ENCODE peak calls at places on chromosomes 11 and 22, in five cellular contexts. U, Q, X, T and S are unnamed samples.

GRCh38 chr11:112174789-112175595 is at the start of gene BCO2:
- DNase-seq in U (peak), Q (peak), X (peak), T (peak), S (no peak)

GRCh38 chr22:48356731-48357130 is 1470.9 kb downstream of the BRD1 start:
- DNase-seq in U (no peak), Q (no peak), X (no peak), T (no peak), S (no peak)

GRCh38 chr11:57275582-57275981 is 38.5 kb upstream of the APLNR start:
- DNase-seq in U (no peak), Q (no peak), X (no peak), T (no peak), S (no peak)

GRCh38 chr11:117098269-117099231 is at the start of gene SIK3:
- DNase-seq in U (peak), Q (peak), X (peak), T (peak), S (no peak)

GRCh38 chr11:126329644-126330200 is 25.8 kb upstream of the ST3GAL4 start:
- DNase-seq in U (no peak), Q (no peak), X (peak), T (peak), S (no peak)

GRCh38 chr11:8732748-8733241 is 50.2 kb downstream of the RPL27A start:
- DNase-seq in U (no peak), Q (no peak), X (peak), T (peak), S (no peak)

GRCh38 chr11:13440100-13440855 is 22.7 kb downstream of the BTBD10 start:
- DNase-seq in U (no peak), Q (no peak), X (peak), T (peak), S (peak)

GRCh38 chr11:122215244-122215992 is 99.4 kb upstream of the BLID start:
- DNase-seq in U (peak), Q (peak), X (peak), T (peak), S (peak)

GRCh38 chr11:27971256-27971655 is 136.7 kb downstream of the KIF18A start:
- DNase-seq in U (no peak), Q (no peak), X (peak), T (peak), S (no peak)

GRCh38 chr22:36606114-36606513 is 77.1 kb upstream of the EIF3D start:
- DNase-seq in U (no peak), Q (peak), X (no peak), T (no peak), S (no peak)

GRCh38 chr11:2793781-2794418 is 91.7 kb downstream of the CDKN1C start:
- DNase-seq in U (peak), Q (peak), X (no peak), T (no peak), S (no peak)

GRCh38 chr11:50298182-50298988 is 265.7 kb downstream of the OR4C45 start:
- DNase-seq in U (no peak), Q (no peak), X (no peak), T (peak), S (no peak)

GRCh38 chr11:122785156-122785605 is 53.1 kb upstream of the CRTAM start:
- DNase-seq in U (no peak), Q (no peak), X (no peak), T (peak), S (no peak)

GRCh38 chr11:118153516-118153915 is 893 bp upstream of the SCN4B start:
- DNase-seq in U (no peak), Q (no peak), X (no peak), T (no peak), S (no peak)

GRCh38 chr11:2581151-2581930 is 118.5 kb downstream of the KCNQ1OT1 start:
- DNase-seq in U (peak), Q (peak), X (no peak), T (no peak), S (no peak)

GRCh38 chr11:127485541-127485940 is 485.0 kb upstream of the KIRREL3 start:
- DNase-seq in U (no peak), Q (no peak), X (no peak), T (no peak), S (no peak)

GRCh38 chr11:63508009-63508408 is 2.1 kb downstream of the LGALS12 start:
- DNase-seq in U (no peak), Q (peak), X (no peak), T (peak), S (no peak)

GRCh38 chr11:73201249-73201648 is 16.8 kb upstream of the P2RY2 start:
- DNase-seq in U (peak), Q (peak), X (peak), T (peak), S (no peak)

GRCh38 chr22:39498368-39498767 is 3.7 kb upstream of the MIEF1 start:
- DNase-seq in U (peak), Q (no peak), X (no peak), T (no peak), S (no peak)

GRCh38 chr11:12285811-12286222 is 91.6 kb upstream of the PARVA start:
- DNase-seq in U (no peak), Q (no peak), X (no peak), T (no peak), S (no peak)

GRCh38 chr22:22565991-22566390 is 6.9 kb upstream of the PRAME start:
- DNase-seq in U (no peak), Q (no peak), X (no peak), T (peak), S (no peak)

GRCh38 chr11:118931576-118931975 is 5.8 kb upstream of the BCL9L start:
- DNase-seq in U (no peak), Q (no peak), X (no peak), T (no peak), S (no peak)

GRCh38 chr22:46405925-46406324 is 70.4 kb downstream of the TRMU start:
- DNase-seq in U (no peak), Q (no peak), X (no peak), T (no peak), S (no peak)
- H3K4me3 ChIP-seq in U (no peak), Q (no peak), X (no peak), T (no peak), S (no peak)

GRCh38 chr11:74870485-74870884 is 78.4 kb downstream of the XRRA1 start:
- DNase-seq in U (no peak), Q (no peak), X (peak), T (peak), S (no peak)
- TF ChIP-seq CTCF in U (peak), Q (peak), X (peak), T (peak), S (peak)

DNA sequence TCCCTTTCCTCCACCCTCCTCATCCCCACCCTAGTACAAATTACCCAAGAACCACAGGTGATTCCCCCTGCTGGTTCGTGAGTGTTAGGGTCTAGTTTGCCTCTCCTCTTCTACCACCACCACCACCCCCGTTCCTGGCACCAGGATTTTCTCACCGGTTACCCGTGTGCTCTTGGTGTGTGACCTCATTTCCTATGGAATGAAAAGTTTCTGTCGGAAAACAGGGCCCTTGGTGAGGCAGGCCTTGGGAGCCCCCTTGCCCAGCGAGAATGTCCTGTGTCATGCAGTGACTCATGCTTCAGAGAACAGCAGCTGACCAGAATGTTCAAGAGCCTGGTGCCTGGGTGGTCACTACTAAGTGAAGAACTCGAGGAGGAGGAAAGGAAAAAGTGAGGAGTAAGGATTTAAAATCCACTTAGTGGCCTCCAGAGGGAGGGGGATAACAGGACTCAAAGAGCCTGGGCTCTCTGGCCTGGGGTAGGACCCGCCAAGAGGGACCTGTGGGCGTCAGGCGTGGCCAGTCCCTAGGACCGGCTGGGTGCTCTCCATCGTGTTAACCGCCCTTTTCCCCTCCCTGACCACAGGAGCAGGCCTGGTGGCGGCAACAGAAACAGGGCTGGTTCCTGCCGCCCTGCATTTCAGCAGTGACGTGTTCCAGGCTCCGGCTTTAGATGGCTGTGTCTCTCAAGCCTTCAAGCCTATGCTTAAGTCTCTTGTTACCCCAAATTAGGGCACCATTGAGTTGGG is 30.2 kb downstream of the C22orf31 start:
- DNase-seq in U (peak), Q (peak), X (peak), T (peak), S (peak)
- H3K4me3 ChIP-seq in U (peak), Q (peak), X (peak), T (peak), S (peak)

GRCh38 chr22:45226681-45227186 is 14.0 kb downstream of the KIAA0930 start:
- DNase-seq in U (peak), Q (peak), X (peak), T (peak), S (no peak)
- TF ChIP-seq CTCF in U (no peak), Q (no peak), X (no peak), T (no peak), S (no peak)

GRCh38 chr11:114319716-114320328 is 23.6 kb downstream of the NNMT start:
- DNase-seq in U (no peak), Q (no peak), X (no peak), T (peak), S (no peak)

GRCh38 chr11:114317738-114318137 is 21.5 kb downstream of the NNMT start:
- DNase-seq in U (no peak), Q (peak), X (peak), T (peak), S (no peak)

GRCh38 chr11:114316980-114317675 is 20.9 kb downstream of the NNMT start:
- DNase-seq in U (no peak), Q (no peak), X (no peak), T (peak), S (no peak)

GRCh38 chr11:114315749-114316368 is 19.7 kb downstream of the NNMT start:
- DNase-seq in U (peak), Q (no peak), X (no peak), T (peak), S (no peak)

DNA sequence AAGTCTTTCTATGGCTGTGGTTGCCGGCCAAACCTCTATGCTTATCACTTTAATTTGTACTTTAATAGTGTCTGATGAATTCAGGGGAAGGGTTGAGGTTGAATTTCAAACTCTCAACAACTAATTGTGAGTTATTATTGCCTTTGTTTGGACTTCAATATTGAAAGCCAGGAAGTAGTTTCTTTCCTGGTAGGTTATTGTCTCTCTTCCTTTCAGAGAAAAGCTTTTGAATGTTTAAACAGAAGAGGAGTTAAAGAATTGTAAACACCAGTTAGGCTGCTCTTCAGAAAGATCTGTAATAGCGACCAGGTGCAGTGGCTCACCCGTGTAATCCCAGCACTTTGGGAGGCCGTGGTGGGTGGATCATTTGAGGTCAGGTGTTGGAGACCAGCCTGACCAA is 22.2 kb downstream of the NNMT start:
- DNase-seq in U (no peak), Q (no peak), X (no peak), T (peak), S (no peak)
- H3K4me3 ChIP-seq in U (peak), Q (no peak), X (no peak), T (no peak), S (no peak)

GRCh38 chr11:55726715-55727324 is 46.4 kb upstream of the OR5D13 start:
- DNase-seq in U (no peak), Q (no peak), X (no peak), T (no peak), S (no peak)
- TF ChIP-seq CTCF in U (no peak), Q (no peak), X (no peak), T (no peak), S (no peak)

GRCh38 chr11:35145249-35145648 is 6.3 kb downstream of the CD44 start:
- DNase-seq in U (no peak), Q (no peak), X (peak), T (peak), S (no peak)
- H3K4me3 ChIP-seq in U (no peak), Q (no peak), X (peak), T (no peak), S (no peak)